ENCODE peak calls at places on chromosomes 1 and 21, in seven cellular contexts. R, P, Y, O, I, Z and E are unnamed samples.

GRCh38 chr1:213466578-213466977 is 415.5 kb downstream of the RPS6KC1 start:
- DNase-seq in R (no peak), P (no peak), Y (no peak), O (no peak), I (no peak), Z (no peak), E (no peak)

GRCh38 chr1:203858055-203858454 is 3.3 kb upstream of the SNRPE start:
- DNase-seq in R (no peak), P (no peak), Y (no peak), O (no peak), I (no peak), Z (no peak), E (peak)

GRCh38 chr21:45356251-45356650 is 48.7 kb upstream of the COL18A1 start:
- DNase-seq in R (no peak), P (no peak), Y (no peak), O (no peak), I (no peak), Z (no peak), E (no peak)

GRCh38 chr1:101448018-101448417 is 211.2 kb downstream of the S1PR1 start:
- DNase-seq in R (no peak), P (no peak), Y (no peak), O (no peak), I (no peak), Z (no peak), E (no peak)

GRCh38 chr1:192559115-192560006 is 16.2 kb upstream of the RGS1 start:
- DNase-seq in R (no peak), P (no peak), Y (peak), O (no peak), I (no peak), Z (no peak), E (peak)

GRCh38 chr1:238409191-238409846 is 518.6 kb upstream of the ZP4 start:
- DNase-seq in R (no peak), P (no peak), Y (no peak), O (no peak), I (no peak), Z (no peak), E (peak)

GRCh38 chr1:154861607-154862094 is 8.4 kb downstream of the KCNN3 start:
- DNase-seq in R (no peak), P (no peak), Y (no peak), O (no peak), I (peak), Z (no peak), E (no peak)

GRCh38 chr1:177351361-177352108 is 180.8 kb downstream of the BRINP2 start:
- DNase-seq in R (no peak), P (no peak), Y (peak), O (no peak), I (no peak), Z (no peak), E (no peak)

GRCh38 chr1:226116673-226117072 is 54.2 kb downstream of the H3-3A start:
- DNase-seq in R (no peak), P (no peak), Y (no peak), O (no peak), I (no peak), Z (no peak), E (no peak)

GRCh38 chr1:41436281-41437010 is 48.0 kb downstream of the EDN2 start:
- DNase-seq in R (no peak), P (no peak), Y (no peak), O (no peak), I (no peak), Z (no peak), E (no peak)
- TF ChIP-seq CTCF in R (no peak), P (no peak), Y (no peak), O (no peak), I (no peak), Z (no peak), E (no peak)

GRCh38 chr1:5620418-5620817 is 371.8 kb downstream of the NPHP4 start:
- DNase-seq in R (no peak), P (no peak), Y (no peak), O (no peak), I (no peak), Z (no peak), E (no peak)

GRCh38 chr1:5619469-5619868 is 372.8 kb downstream of the NPHP4 start:
- DNase-seq in R (no peak), P (no peak), Y (no peak), O (no peak), I (no peak), Z (no peak), E (no peak)

GRCh38 chr1:5622412-5622811 is 369.8 kb downstream of the NPHP4 start:
- DNase-seq in R (no peak), P (no peak), Y (no peak), O (no peak), I (no peak), Z (no peak), E (no peak)

GRCh38 chr1:5621692-5622091 is 370.5 kb downstream of the NPHP4 start:
- DNase-seq in R (no peak), P (no peak), Y (no peak), O (no peak), I (no peak), Z (no peak), E (no peak)

DNA sequence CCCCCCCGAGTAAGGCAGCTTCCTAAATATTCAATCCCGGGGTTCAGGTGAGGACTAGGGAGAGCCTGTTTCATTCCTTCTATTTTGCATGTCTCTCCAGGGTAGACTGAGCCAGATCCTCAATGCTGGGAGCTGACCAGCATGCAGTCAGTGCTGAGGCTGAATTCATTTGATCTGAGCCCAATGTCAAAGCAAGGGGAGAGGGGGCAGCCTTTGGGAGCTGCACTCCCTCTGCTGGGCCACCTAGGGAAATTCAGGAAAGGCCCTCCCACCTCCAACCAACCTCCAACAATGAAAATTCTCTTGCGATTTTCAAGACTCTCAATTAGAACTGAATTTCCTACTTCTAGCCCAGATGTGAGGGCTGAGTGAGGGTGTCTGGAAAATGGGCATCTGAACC is 371.2 kb downstream of the NPHP4 start:
- DNase-seq in R (no peak), P (no peak), Y (no peak), O (no peak), I (no peak), Z (no peak), E (no peak)
- TF ChIP-seq CTCF in R (no peak), P (no peak), Y (peak), O (peak), I (no peak), Z (no peak), E (no peak)

DNA sequence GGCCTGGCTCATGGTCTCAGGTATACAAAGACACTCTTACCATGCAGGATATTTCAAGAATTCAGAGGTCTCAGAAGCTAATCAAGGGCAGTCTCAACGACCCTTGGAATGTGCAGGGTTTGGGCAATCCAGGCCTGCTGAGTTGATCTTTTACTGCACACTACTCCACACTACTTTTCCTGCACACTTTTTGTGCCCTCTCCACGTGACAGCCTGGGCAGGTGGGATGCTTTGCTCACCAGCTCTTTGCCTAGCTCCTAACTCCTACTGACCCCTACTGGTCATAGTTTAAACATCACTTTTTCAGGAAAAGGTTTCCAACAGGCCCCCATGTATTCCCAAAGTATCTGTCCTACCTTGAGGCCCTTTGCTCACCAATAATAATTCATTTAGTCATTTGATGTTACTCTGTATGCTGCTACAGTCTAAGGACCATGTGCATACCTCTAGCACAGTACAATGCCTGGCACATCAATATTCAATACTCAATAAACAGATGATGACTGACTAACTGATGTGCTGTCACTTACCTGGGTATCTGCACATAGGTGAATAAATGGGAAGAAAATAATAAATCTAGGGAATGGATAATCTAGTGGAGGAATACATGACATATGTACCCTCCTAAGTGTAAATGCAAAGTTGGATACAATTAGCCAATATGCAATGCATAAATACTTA is 9.6 kb downstream of the DUSP23 start:
- DNase-seq in R (peak), P (no peak), Y (peak), O (no peak), I (no peak), Z (no peak), E (no peak)
- TF ChIP-seq CTCF in R (peak), P (peak), Y (peak), O (peak), I (peak), Z (peak), E (peak)

GRCh38 chr1:151047925-151048644 is 534 bp downstream of the C1orf56 start:
- DNase-seq in R (peak), P (peak), Y (peak), O (peak), I (peak), Z (peak), E (no peak)
- TF ChIP-seq CTCF in R (peak), P (peak), Y (no peak), O (peak), I (peak), Z (peak), E (peak)

GRCh38 chr1:164912290-164912689 is 353.3 kb downstream of the PBX1 start:
- DNase-seq in R (no peak), P (no peak), Y (no peak), O (peak), I (peak), Z (no peak), E (no peak)

DNA sequence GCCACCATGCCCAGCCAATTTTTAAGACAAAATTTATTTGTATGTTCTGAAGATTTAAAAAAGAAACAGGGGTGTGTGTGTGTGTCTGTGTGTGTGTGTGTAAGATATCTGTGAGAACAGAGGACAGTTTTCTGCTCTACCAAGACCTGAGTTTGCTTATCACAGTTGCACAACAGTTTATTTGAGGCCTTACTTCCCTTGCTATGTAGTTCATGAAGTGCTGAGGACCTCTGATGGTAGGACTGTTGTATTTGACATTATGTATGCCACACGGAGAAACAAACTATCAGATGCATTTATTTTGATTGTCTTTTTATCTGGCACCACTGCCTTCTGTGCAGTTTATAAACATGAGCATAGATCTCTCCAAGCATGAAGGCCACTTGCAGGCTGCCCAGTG is 355.2 kb downstream of the PBX1 start:
- DNase-seq in R (no peak), P (no peak), Y (peak), O (no peak), I (no peak), Z (no peak), E (peak)
- TF ChIP-seq CTCF in R (no peak), P (no peak), Y (peak), O (peak), I (peak), Z (no peak), E (peak)

GRCh38 chr1:33001282-33001681 is 35.4 kb downstream of the AK2 start:
- DNase-seq in R (no peak), P (peak), Y (no peak), O (no peak), I (no peak), Z (no peak), E (no peak)
- TF ChIP-seq CTCF in R (no peak), P (peak), Y (no peak), O (no peak), I (no peak), Z (peak), E (no peak)

GRCh38 chr1:42820813-42821212 is 3.6 kb upstream of the SVBP start:
- DNase-seq in R (no peak), P (no peak), Y (no peak), O (no peak), I (no peak), Z (no peak), E (no peak)

GRCh38 chr1:42817976-42818375 is 779 bp upstream of the SVBP start:
- DNase-seq in R (peak), P (no peak), Y (no peak), O (no peak), I (no peak), Z (no peak), E (no peak)

GRCh38 chr1:42815938-42816599 is 853 bp upstream of the ERMAP start:
- DNase-seq in R (peak), P (peak), Y (no peak), O (no peak), I (no peak), Z (no peak), E (no peak)

GRCh38 chr1:42817440-42817767 is 207 bp upstream of the SVBP start:
- DNase-seq in R (no peak), P (no peak), Y (no peak), O (no peak), I (no peak), Z (no peak), E (no peak)

DNA sequence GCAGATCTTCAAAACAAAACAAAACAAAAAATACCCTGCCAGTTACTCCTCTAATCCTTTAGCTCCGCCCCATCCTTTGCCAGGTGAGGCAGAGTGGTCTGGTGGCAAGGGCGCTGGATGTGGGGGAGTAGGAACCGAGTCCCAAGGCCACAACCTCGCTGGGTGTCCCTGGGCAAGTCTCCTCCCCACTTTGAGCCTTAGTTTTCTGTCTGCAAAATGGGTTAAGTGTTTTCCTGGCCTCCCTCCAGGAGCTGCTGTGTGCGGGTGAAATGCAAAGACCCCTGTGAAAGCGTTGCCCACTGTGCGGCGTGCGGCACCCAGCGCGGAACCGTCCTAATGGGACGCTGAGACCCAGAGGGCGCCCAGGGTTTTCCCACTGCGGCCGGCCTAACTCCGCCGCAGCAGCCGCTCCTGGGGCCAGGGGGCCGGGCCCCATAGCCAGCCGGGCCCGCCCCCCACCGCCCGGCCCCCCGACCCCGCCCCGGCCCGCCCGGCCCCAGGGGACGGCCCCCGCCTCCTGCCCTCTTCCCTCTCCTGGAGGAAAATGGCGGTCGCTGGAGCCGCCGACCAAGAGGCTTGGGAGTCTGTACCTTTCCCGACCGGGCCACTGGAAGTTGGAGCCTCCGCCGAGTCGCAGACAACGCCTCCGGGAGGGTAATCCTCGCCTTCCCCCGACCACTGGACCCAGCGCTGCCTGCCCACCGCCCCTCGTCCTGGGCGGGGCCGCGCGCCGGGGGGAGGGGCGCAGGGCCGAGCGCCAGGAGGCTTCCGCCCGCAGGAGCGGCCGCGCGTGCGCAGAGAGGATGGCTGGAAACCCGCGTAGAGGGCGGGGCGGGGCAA is at the start of the genes ERMAP and SVBP:
- DNase-seq in R (peak), P (peak), Y (peak), O (peak), I (peak), Z (peak), E (peak)
- TF ChIP-seq CTCF in R (no peak), P (no peak), Y (no peak), O (no peak), I (peak), Z (no peak), E (no peak)

GRCh38 chr1:221812088-221812752 is 70.3 kb upstream of the DUSP10 start:
- DNase-seq in R (no peak), P (no peak), Y (no peak), O (no peak), I (no peak), Z (no peak), E (no peak)

GRCh38 chr1:221809101-221810029 is 67.5 kb upstream of the DUSP10 start:
- DNase-seq in R (peak), P (peak), Y (no peak), O (no peak), I (no peak), Z (no peak), E (no peak)

GRCh38 chr1:221812905-221813597 is 71.2 kb upstream of the DUSP10 start:
- DNase-seq in R (no peak), P (no peak), Y (no peak), O (no peak), I (no peak), Z (no peak), E (no peak)

GRCh38 chr1:221806984-221807383 is 65.1 kb upstream of the DUSP10 start:
- DNase-seq in R (no peak), P (no peak), Y (no peak), O (no peak), I (no peak), Z (no peak), E (no peak)

DNA sequence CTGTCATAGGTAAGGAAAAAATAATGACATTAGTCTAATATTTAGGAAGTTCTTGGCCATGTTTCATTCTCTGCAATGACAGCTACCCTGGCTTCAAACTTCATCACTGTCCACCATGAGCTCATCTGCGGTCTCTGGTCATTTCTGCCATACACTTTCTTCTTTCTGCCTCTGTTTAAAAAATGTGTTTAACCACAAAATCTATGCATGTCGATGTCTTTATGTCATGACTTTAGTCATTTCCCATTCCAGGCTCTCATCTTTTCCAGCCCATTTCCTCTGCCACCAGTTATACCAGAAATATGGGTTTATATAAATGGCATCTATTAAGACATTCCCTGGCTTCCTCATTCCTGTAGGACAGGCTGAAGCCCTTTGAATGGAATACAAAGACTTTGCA is 68.5 kb upstream of the DUSP10 start:
- DNase-seq in R (no peak), P (no peak), Y (no peak), O (no peak), I (no peak), Z (no peak), E (no peak)
- TF ChIP-seq CTCF in R (no peak), P (no peak), Y (no peak), O (no peak), I (no peak), Z (no peak), E (no peak)